ENCODE peak calls at places on chromosomes 4 and X, in eight cellular contexts. One of them, this sample, is unnamed.

GRCh38 chrX:15686818-15687685 is 22.4 kb upstream of the CLTRN start:
- DNase-seq in HuH-7: peak; percentile 20
- DNase-seq in amygdala: no peak
- DNase-seq in AG04449: no peak
- DNase-seq in H4: peak; percentile 48
- DNase-seq in MV-4-11: peak; percentile 64
- DNase-seq in Daoy: peak; percentile 16
- DNase-seq in GM10248: peak; percentile 44
- DNase-seq in this sample: no peak

GRCh38 chr4:137448402-137448801 is 83.9 kb downstream of the PCDH18 start:
- DNase-seq in HuH-7: no peak
- DNase-seq in amygdala: no peak
- DNase-seq in AG04449: no peak
- DNase-seq in H4: no peak
- DNase-seq in MV-4-11: no peak
- DNase-seq in Daoy: no peak
- DNase-seq in GM10248: no peak
- DNase-seq in this sample: no peak

GRCh38 chrX:146224442-146224841 is 406.8 kb downstream of the SLITRK2 start:
- DNase-seq in HuH-7: no peak
- DNase-seq in amygdala: no peak
- DNase-seq in AG04449: no peak
- DNase-seq in H4: peak; percentile 31
- DNase-seq in MV-4-11: no peak
- DNase-seq in Daoy: no peak
- DNase-seq in GM10248: no peak
- DNase-seq in this sample: no peak

GRCh38 chrX:150649096-150649870 is 43.9 kb upstream of the MTMR1 start:
- DNase-seq in HuH-7: no peak
- DNase-seq in amygdala: no peak
- DNase-seq in AG04449: peak; percentile 2
- DNase-seq in H4: no peak
- DNase-seq in MV-4-11: peak; percentile 34
- DNase-seq in Daoy: no peak
- DNase-seq in GM10248: no peak
- DNase-seq in this sample: no peak

GRCh38 chrX:31279359-31279758 is 207.5 kb upstream of the FTHL17 start:
- DNase-seq in HuH-7: no peak
- DNase-seq in amygdala: no peak
- DNase-seq in AG04449: no peak
- DNase-seq in H4: peak; percentile 50
- DNase-seq in MV-4-11: no peak
- DNase-seq in Daoy: peak; percentile 21
- DNase-seq in GM10248: no peak
- DNase-seq in this sample: no peak

GRCh38 chrX:64976673-64977040 is 407 bp upstream of the ZC4H2 start:
- DNase-seq in HuH-7: no peak
- DNase-seq in amygdala: no peak
- DNase-seq in AG04449: no peak
- DNase-seq in H4: no peak
- DNase-seq in MV-4-11: no peak
- DNase-seq in Daoy: no peak
- DNase-seq in GM10248: no peak
- DNase-seq in this sample: no peak

GRCh38 chr4:155419266-155419665 is 42.5 kb upstream of the MAP9 start:
- DNase-seq in HuH-7: no peak
- DNase-seq in amygdala: no peak
- DNase-seq in AG04449: no peak
- DNase-seq in H4: peak; percentile 55
- DNase-seq in MV-4-11: no peak
- DNase-seq in Daoy: no peak
- DNase-seq in GM10248: no peak
- DNase-seq in this sample: no peak

GRCh38 chr4:94135701-94136100 is 72.0 kb upstream of the SMARCAD1 start:
- DNase-seq in HuH-7: no peak
- DNase-seq in amygdala: no peak
- DNase-seq in AG04449: no peak
- DNase-seq in H4: no peak
- DNase-seq in MV-4-11: no peak
- DNase-seq in Daoy: no peak
- DNase-seq in GM10248: no peak
- DNase-seq in this sample: no peak

GRCh38 chr4:41373221-41373620 is 116.5 kb downstream of the UCHL1 start:
- DNase-seq in HuH-7: no peak
- DNase-seq in amygdala: no peak
- DNase-seq in AG04449: no peak
- DNase-seq in H4: no peak
- DNase-seq in MV-4-11: no peak
- DNase-seq in Daoy: no peak
- DNase-seq in GM10248: no peak
- DNase-seq in this sample: no peak

GRCh38 chr4:154779362-154779947 is 1.6 kb upstream of the RBM46 start:
- DNase-seq in HuH-7: peak; percentile 39
- DNase-seq in amygdala: no peak
- DNase-seq in AG04449: no peak
- DNase-seq in H4: peak; percentile 40
- DNase-seq in MV-4-11: no peak
- DNase-seq in Daoy: no peak
- DNase-seq in GM10248: peak; percentile 15
- DNase-seq in this sample: no peak

GRCh38 chr4:111736516-111736915 is 408.7 kb upstream of the FAM241A start:
- DNase-seq in HuH-7: no peak
- DNase-seq in amygdala: no peak
- DNase-seq in AG04449: no peak
- DNase-seq in H4: no peak
- DNase-seq in MV-4-11: no peak
- DNase-seq in Daoy: no peak
- DNase-seq in GM10248: no peak
- DNase-seq in this sample: no peak

GRCh38 chrX:41273638-41274037 is 60.3 kb upstream of the DDX3X start:
- DNase-seq in HuH-7: no peak
- DNase-seq in amygdala: no peak
- DNase-seq in AG04449: no peak
- DNase-seq in H4: peak; percentile 27
- DNase-seq in MV-4-11: no peak
- DNase-seq in Daoy: no peak
- DNase-seq in GM10248: no peak
- DNase-seq in this sample: no peak

GRCh38 chr4:29983890-29984289 is 736.3 kb upstream of the PCDH7 start:
- DNase-seq in HuH-7: no peak
- DNase-seq in amygdala: no peak
- DNase-seq in AG04449: no peak
- DNase-seq in H4: peak; percentile 72
- DNase-seq in MV-4-11: no peak
- DNase-seq in Daoy: no peak
- DNase-seq in GM10248: no peak
- DNase-seq in this sample: no peak

GRCh38 chrX:119425050-119425449 is 25.9 kb downstream of the SLC25A43 start:
- DNase-seq in HuH-7: no peak
- DNase-seq in amygdala: no peak
- DNase-seq in AG04449: no peak
- DNase-seq in H4: no peak
- DNase-seq in MV-4-11: no peak
- DNase-seq in Daoy: no peak
- DNase-seq in GM10248: no peak
- DNase-seq in this sample: no peak

This sample was measured in NCI-H1436 treated with DMSO at 0.1 percent for 48 hours.